ENCODE peak calls at places on chromosomes 1 and 21, in ten cellular contexts. J is aorta; Z is D341Med; I is LoVo; V is CD8-positive, alpha-beta memory T cell; Y is T-cell; P is Calu3; W is stimulated activated effector memory CD8-positive, alpha-beta T cell treated with anti-CD3 and anti-CD28 coated beads, Interleukin-12 subunit alpha, Interleukin-12 subunit beta, amount 100 ng/mL, for 72 hours; B is T-helper 9 cell; T is stimulated activated naive CD8-positive, alpha-beta T cell treated with anti-CD3 and anti-CD28 coated beads, Interleukin-15, Interleukin-2, amounts not matched to agents 100 U/mL and 50 U/mL, for 24 hours. S is an unnamed sample.

GRCh38 chr1:50981741-50982140 is 11.7 kb downstream of the CDKN2C start:
- DNase-seq in J (no peak), Z (no peak), I (no peak), V (no peak), Y (no peak), P (no peak), W (no peak), B (no peak), T (no peak), S (no peak)

GRCh38 chr1:35769188-35769758 is 505 bp downstream of the CLSPN start:
- DNase-seq in J (peak), Z (peak), I (peak), V (peak), Y (peak), P (peak), W (peak), B (peak), T (peak), S (peak)

GRCh38 chr21:39863111-39863510 is 4.1 kb upstream of the PCP4 start:
- DNase-seq in J (no peak), Z (no peak), I (peak), V (no peak), Y (no peak), P (peak), W (no peak), B (no peak), T (no peak), S (no peak)

GRCh38 chr1:244102471-244102870 is 51.4 kb downstream of the ZBTB18 start:
- DNase-seq in J (no peak), Z (no peak), I (no peak), V (no peak), Y (no peak), P (no peak), W (no peak), B (no peak), T (no peak), S (no peak)

GRCh38 chr1:119276558-119276957 is 92.0 kb upstream of the HAO2 start:
- DNase-seq in J (no peak), Z (peak), I (no peak), V (no peak), Y (no peak), P (peak), W (no peak), B (no peak), T (no peak), S (no peak)

GRCh38 chr1:29551536-29551935 is 315.2 kb downstream of the PTPRU start:
- DNase-seq in J (no peak), Z (no peak), I (no peak), V (no peak), Y (no peak), P (no peak), W (no peak), B (no peak), T (no peak), S (no peak)

GRCh38 chr1:51264470-51264869 is 28.4 kb downstream of the RNF11 start:
- DNase-seq in J (no peak), Z (no peak), I (peak), V (no peak), Y (no peak), P (no peak), W (no peak), B (no peak), T (no peak), S (no peak)

GRCh38 chr1:192521734-192522133 is 53.8 kb upstream of the RGS1 start:
- DNase-seq in J (no peak), Z (no peak), I (no peak), V (peak), Y (no peak), P (no peak), W (no peak), B (no peak), T (peak), S (no peak)

GRCh38 chr21:30990514-30991304 is 47.6 kb downstream of the KRTAP19-8 start:
- DNase-seq in J (no peak), Z (no peak), I (no peak), V (no peak), Y (no peak), P (no peak), W (no peak), B (no peak), T (no peak), S (no peak)

GRCh38 chr1:231806623-231807470 is 180.3 kb downstream of the DISC1 start:
- DNase-seq in J (peak), Z (peak), I (peak), V (no peak), Y (no peak), P (peak), W (no peak), B (no peak), T (peak), S (peak)

GRCh38 chr21:35390013-35390776 is 341.1 kb upstream of the RUNX1 start:
- DNase-seq in J (no peak), Z (no peak), I (no peak), V (no peak), Y (no peak), P (no peak), W (no peak), B (no peak), T (no peak), S (no peak)

GRCh38 chr1:24929876-24930702 is at the start of gene RUNX3:
- DNase-seq in J (peak), Z (peak), I (no peak), V (peak), Y (peak), P (peak), W (peak), B (peak), T (peak), S (peak)

GRCh38 chr1:82225407-82226197 is 424.9 kb downstream of the ADGRL2 start:
- DNase-seq in J (no peak), Z (no peak), I (peak), V (no peak), Y (no peak), P (no peak), W (no peak), B (no peak), T (no peak), S (no peak)

GRCh38 chr1:41811051-41811795 is 107.5 kb downstream of the HIVEP3 start:
- DNase-seq in J (no peak), Z (no peak), I (no peak), V (peak), Y (no peak), P (no peak), W (peak), B (no peak), T (peak), S (no peak)

GRCh38 chr1:94544706-94545490 is 3.3 kb upstream of the F3 start:
- DNase-seq in J (no peak), Z (no peak), I (no peak), V (no peak), Y (no peak), P (no peak), W (no peak), B (no peak), T (no peak), S (no peak)

GRCh38 chr1:151512801-151513625 is 1.8 kb downstream of the CGN start:
- DNase-seq in J (no peak), Z (no peak), I (peak), V (no peak), Y (no peak), P (peak), W (no peak), B (no peak), T (no peak), S (no peak)

GRCh38 chr1:202553560-202554038 is 156.7 kb downstream of the SYT2 start:
- DNase-seq in J (no peak), Z (no peak), I (peak), V (no peak), Y (no peak), P (no peak), W (no peak), B (no peak), T (no peak), S (no peak)

GRCh38 chr1:78236711-78237110 is 190.9 kb downstream of the GIPC2 start:
- DNase-seq in J (no peak), Z (no peak), I (peak), V (no peak), Y (no peak), P (no peak), W (no peak), B (no peak), T (no peak), S (no peak)

GRCh38 chr1:183896466-183897026 is 91.6 kb downstream of the RGL1 start:
- DNase-seq in J (no peak), Z (no peak), I (no peak), V (no peak), Y (no peak), P (no peak), W (no peak), B (no peak), T (no peak), S (no peak)

GRCh38 chr1:3038571-3039181 is 17.4 kb downstream of the ACTRT2 start:
- DNase-seq in J (peak), Z (no peak), I (no peak), V (no peak), Y (no peak), P (no peak), W (no peak), B (no peak), T (no peak), S (no peak)

GRCh38 chr1:33931115-33931475 is 67.2 kb downstream of the HMGB4 start:
- DNase-seq in J (no peak), Z (no peak), I (no peak), V (no peak), Y (no peak), P (no peak), W (no peak), B (no peak), T (no peak), S (no peak)

GRCh38 chr1:158078569-158079080 is 85.2 kb downstream of the KIRREL1 start:
- DNase-seq in J (no peak), Z (no peak), I (no peak), V (no peak), Y (no peak), P (no peak), W (no peak), B (no peak), T (no peak), S (no peak)

GRCh38 chr1:92877081-92877711 is 45.4 kb downstream of the RPL5 start:
- DNase-seq in J (no peak), Z (no peak), I (no peak), V (no peak), Y (no peak), P (no peak), W (no peak), B (no peak), T (no peak), S (no peak)

GRCh38 chr1:166272851-166273250 is 106.0 kb upstream of the FAM78B start:
- DNase-seq in J (no peak), Z (no peak), I (no peak), V (no peak), Y (no peak), P (no peak), W (no peak), B (no peak), T (no peak), S (no peak)

GRCh38 chr21:38188037-38188436 is 68.8 kb upstream of the KCNJ15 start:
- DNase-seq in J (no peak), Z (no peak), I (no peak), V (no peak), Y (no peak), P (no peak), W (no peak), B (no peak), T (no peak), S (no peak)

GRCh38 chr1:61287014-61287413 is 204.7 kb downstream of the NFIA start:
- DNase-seq in J (no peak), Z (no peak), I (no peak), V (no peak), Y (no peak), P (no peak), W (no peak), B (no peak), T (no peak), S (no peak)

GRCh38 chr1:14055442-14056225 is 355.6 kb downstream of the PRDM2 start:
- DNase-seq in J (no peak), Z (no peak), I (peak), V (no peak), Y (no peak), P (no peak), W (no peak), B (no peak), T (no peak), S (no peak)

GRCh38 chr1:16971330-16972209 is 8.8 kb downstream of the MFAP2 start:
- DNase-seq in J (no peak), Z (no peak), I (no peak), V (no peak), Y (no peak), P (no peak), W (no peak), B (no peak), T (no peak), S (no peak)

GRCh38 chr1:8164670-8165069 is 138.6 kb upstream of the ERRFI1 start:
- DNase-seq in J (peak), Z (no peak), I (no peak), V (no peak), Y (no peak), P (no peak), W (no peak), B (no peak), T (no peak), S (no peak)

GRCh38 chr1:90509225-90510048 is 207.7 kb downstream of the BARHL2 start:
- DNase-seq in J (no peak), Z (no peak), I (no peak), V (no peak), Y (no peak), P (no peak), W (no peak), B (no peak), T (no peak), S (no peak)

S was measured in GM19239.